ENCODE peak calls at places on chromosomes 2 and 18, in six cellular contexts. E is T-helper 9 cell, S is amygdala, Z is substantia nigra, I is transverse colon, C is HTR-8/SVneo. H is an unnamed sample.

GRCh38 chr18:79728931-79729586 is 49.5 kb downstream of the CTDP1 start:
- DNase-seq in Z (no peak), C (no peak), E (no peak), I (no peak), S (no peak), H (no peak)

GRCh38 chr2:142038826-142039225 is 92.0 kb downstream of the LRP1B start:
- DNase-seq in E (no peak), I (no peak), S (no peak), Z (no peak), C (no peak), H (no peak)

GRCh38 chr2:147639891-147640290 is 204.9 kb upstream of the ACVR2A start:
- DNase-seq in I (no peak), E (no peak), C (no peak), S (no peak), Z (no peak), H (no peak)

GRCh38 chr2:219687266-219687665 is 59.8 kb downstream of the SLC4A3 start:
- DNase-seq in E (no peak), S (no peak), C (no peak), Z (no peak), I (no peak), H (no peak)

GRCh38 chr2:67502346-67503065 is 105.4 kb downstream of the ETAA1 start:
- DNase-seq in I (no peak), C (no peak), S (no peak), E (no peak), Z (no peak), H (no peak)

GRCh38 chr2:175004980-175005832 is at the start of gene CHN1:
- DNase-seq in E (peak; percentile 56), S (peak; percentile 76), I (peak; percentile 60), C (peak; percentile 60), Z (peak; percentile 85), H (peak; percentile 54)

GRCh38 chr18:50298443-50299284 is 11.2 kb upstream of the CXXC1 start:
- DNase-seq in E (no peak), Z (no peak), I (no peak), C (no peak), S (no peak), H (no peak)

GRCh38 chr2:231057590-231057989 is 923 bp downstream of the PSMD1 start:
- DNase-seq in I (no peak), Z (no peak), C (no peak), E (no peak), S (no peak), H (no peak)

GRCh38 chr18:48872234-48873145 is 78.3 kb downstream of the SMAD7 start:
- DNase-seq in Z (no peak), E (no peak), I (no peak), C (no peak), S (no peak), H (no peak)

GRCh38 chr2:237149425-237149824 is 63.7 kb downstream of the COPS8 start:
- DNase-seq in I (no peak), E (no peak), S (no peak), C (no peak), Z (no peak), H (no peak)

GRCh38 chr2:240191001-240191400 is 50.5 kb upstream of the OTOS start:
- DNase-seq in C (no peak), S (no peak), E (no peak), I (peak; percentile 1), Z (no peak), H (no peak)

GRCh38 chr2:207879536-207879935 is 109.8 kb upstream of the FZD5 start:
- DNase-seq in E (no peak), C (no peak), S (no peak), I (no peak), Z (no peak), H (no peak)

GRCh38 chr2:2326053-2326452 is 5.0 kb downstream of the MYT1L start:
- DNase-seq in C (no peak), I (no peak), S (no peak), E (no peak), Z (no peak), H (no peak)

GRCh38 chr2:191037351-191037750 is 23.4 kb upstream of the STAT1 start:
- DNase-seq in E (no peak), Z (no peak), S (no peak), I (no peak), C (no peak), H (no peak)